ENCODE peak calls at places on chromosomes 11 and 22, in five cellular contexts. A, H, T, F and R are unnamed samples.

GRCh38 chr22:34943830-34944229 is 122.1 kb upstream of the ISX start:
- DNase-seq in A (no peak), H (no peak), T (no peak), F (no peak), R (no peak)

GRCh38 chr11:2206291-2206690 is 34.7 kb upstream of the TH start:
- DNase-seq in A (peak), H (no peak), T (no peak), F (no peak), R (no peak)

GRCh38 chr11:118497831-118498230 is 29.4 kb upstream of the TTC36 start:
- DNase-seq in A (no peak), H (peak), T (no peak), F (no peak), R (no peak)

GRCh38 chr11:26297179-26297970 is 34.6 kb upstream of the ANO3 start:
- DNase-seq in A (peak), H (peak), T (peak), F (peak), R (peak)

GRCh38 chr22:42078469-42079318 is 806 bp upstream of the SMDT1 start:
- DNase-seq in A (no peak), H (no peak), T (no peak), F (no peak), R (no peak)

GRCh38 chr22:43996170-43996980 is 27.7 kb upstream of the PARVB start:
- DNase-seq in A (no peak), H (no peak), T (peak), F (no peak), R (peak)

GRCh38 chr11:85823816-85824215 is 12.9 kb upstream of the SYTL2 start:
- DNase-seq in A (no peak), H (no peak), T (no peak), F (no peak), R (no peak)

GRCh38 chr11:134800130-134800529 is 388.1 kb upstream of the B3GAT1 start:
- DNase-seq in A (no peak), H (no peak), T (no peak), F (no peak), R (no peak)

GRCh38 chr11:2803186-2804057 is 82.2 kb downstream of the CDKN1C start:
- DNase-seq in A (no peak), H (no peak), T (no peak), F (peak), R (no peak)

GRCh38 chr11:119207300-119207570 is 1.1 kb downstream of the CBL start:
- DNase-seq in A (no peak), H (no peak), T (no peak), F (no peak), R (no peak)

GRCh38 chr11:33310720-33311500 is 53.7 kb downstream of the HIPK3 start:
- DNase-seq in A (no peak), H (peak), T (no peak), F (peak), R (no peak)

GRCh38 chr11:35466058-35466457 is 46.7 kb upstream of the SLC1A2 start:
- DNase-seq in A (no peak), H (no peak), T (no peak), F (no peak), R (no peak)

GRCh38 chr11:116044946-116045345 is 540.7 kb upstream of the CADM1 start:
- DNase-seq in A (no peak), H (no peak), T (no peak), F (no peak), R (no peak)

GRCh38 chr11:100004541-100004940 is 682.5 kb upstream of the ARHGAP42 start:
- DNase-seq in A (no peak), H (no peak), T (no peak), F (no peak), R (no peak)

GRCh38 chr22:38257650-38258246 is 15.1 kb downstream of the TMEM184B start:
- DNase-seq in A (no peak), H (no peak), T (no peak), F (no peak), R (no peak)

GRCh38 chr11:94574193-94574961 is 7.2 kb downstream of the PIWIL4 start:
- DNase-seq in A (no peak), H (peak), T (no peak), F (peak), R (no peak)